ENCODE peak calls at places on chromosomes 3 and 15, in ten cellular contexts. W is GM23338, I is sigmoid colon, O is vagina, K is breast epithelium, G is Panc1, D is K562, X is HL-60, Z is GM12878, A is transverse colon. T is an unnamed sample.

GRCh38 chr3:130429069-130430023 is 83.9 kb downstream of the COL6A5 start:
- DNase-seq in W (peak; percentile 32), I (no peak), O (no peak), K (no peak), G (no peak), D (no peak), X (no peak), Z (no peak), A (no peak), T (no peak)

GRCh38 chr3:79178471-79178870 is 589.3 kb downstream of the ROBO1 start:
- DNase-seq in W (no peak), I (no peak), O (no peak), K (no peak), G (no peak), D (no peak), X (no peak), Z (no peak), A (no peak), T (no peak)

GRCh38 chr3:188583476-188584161 is 429.7 kb downstream of the LPP start:
- DNase-seq in W (no peak), I (no peak), O (no peak), K (no peak), G (no peak), D (no peak), X (no peak), Z (no peak), A (peak; percentile 61), T (no peak)

GRCh38 chr15:90642464-90643300 is 74.5 kb upstream of the BLM start:
- DNase-seq in W (peak; percentile 45), I (no peak), O (no peak), K (no peak), G (no peak), D (no peak), X (no peak), Z (no peak), A (no peak), T (no peak)

GRCh38 chr3:42262525-42262924 is 3.5 kb downstream of the CCK start:
- DNase-seq in W (no peak), I (no peak), O (no peak), K (no peak), G (no peak), D (no peak), X (no peak), Z (no peak), A (no peak), T (no peak)

GRCh38 chr3:132029182-132029902 is 5.5 kb downstream of the CPNE4 start:
- DNase-seq in W (peak; percentile 98), I (peak; percentile 75), O (no peak), K (peak; percentile 78), G (peak; percentile 54), D (peak; percentile 78), X (peak; percentile 34), Z (no peak), A (peak; percentile 74), T (peak; percentile 88)

GRCh38 chr3:5186854-5187151 is 704 bp upstream of the EDEM1 start:
- DNase-seq in W (peak; percentile 37), I (no peak), O (no peak), K (no peak), G (no peak), D (peak; percentile 47), X (no peak), Z (no peak), A (no peak), T (no peak)

GRCh38 chr15:78358114-78358513 is 18.0 kb downstream of the CRABP1 start:
- DNase-seq in W (peak; percentile 70), I (no peak), O (no peak), K (no peak), G (no peak), D (no peak), X (no peak), Z (no peak), A (no peak), T (no peak)

GRCh38 chr15:70272565-70273355 is 175.0 kb upstream of the TLE3 start:
- DNase-seq in W (no peak), I (peak; percentile 40), O (no peak), K (no peak), G (no peak), D (no peak), X (no peak), Z (no peak), A (no peak), T (no peak)

GRCh38 chr3:45552773-45553371 is 41.7 kb upstream of the LIMD1 start:
- DNase-seq in W (no peak), I (no peak), O (no peak), K (no peak), G (no peak), D (no peak), X (no peak), Z (no peak), A (no peak), T (no peak)

GRCh38 chr15:39643747-39644520 is 63.1 kb downstream of the THBS1 start:
- DNase-seq in W (no peak), I (no peak), O (no peak), K (no peak), G (no peak), D (no peak), X (no peak), Z (no peak), A (no peak), T (no peak)

GRCh38 chr15:77614251-77614806 is 18.4 kb downstream of the LINGO1 start:
- DNase-seq in W (no peak), I (no peak), O (no peak), K (no peak), G (no peak), D (no peak), X (no peak), Z (no peak), A (no peak), T (no peak)

GRCh38 chr3:125116311-125117069 is 60.7 kb upstream of the HEG1 start:
- DNase-seq in W (no peak), I (no peak), O (no peak), K (peak; percentile 72), G (no peak), D (no peak), X (no peak), Z (no peak), A (no peak), T (no peak)

GRCh38 chr3:121436074-121436473 is 109.7 kb downstream of the POLQ start:
- DNase-seq in W (no peak), I (no peak), O (no peak), K (no peak), G (no peak), D (no peak), X (no peak), Z (no peak), A (no peak), T (no peak)

GRCh38 chr3:17645074-17645698 is 97.2 kb downstream of the TBC1D5 start:
- DNase-seq in W (peak; percentile 86), I (no peak), O (no peak), K (no peak), G (peak; percentile 32), D (peak; percentile 75), X (peak; percentile 7), Z (no peak), A (no peak), T (no peak)

GRCh38 chr15:34679326-34679725 is 75.5 kb downstream of the GJD2 start:
- DNase-seq in W (no peak), I (no peak), O (no peak), K (no peak), G (no peak), D (no peak), X (no peak), Z (no peak), A (no peak), T (no peak)

GRCh38 chr15:71458089-71458660 is 342.9 kb downstream of the THSD4 start:
- DNase-seq in W (no peak), I (no peak), O (no peak), K (no peak), G (no peak), D (no peak), X (no peak), Z (no peak), A (no peak), T (no peak)

GRCh38 chr3:31452495-31453106 is 80.1 kb upstream of the STT3B start:
- DNase-seq in W (no peak), I (no peak), O (no peak), K (no peak), G (no peak), D (peak; percentile 63), X (no peak), Z (no peak), A (peak; percentile 34), T (no peak)

GRCh38 chr3:57158813-57159678 is 6.1 kb downstream of the IL17RD start:
- DNase-seq in W (peak; percentile 79), I (no peak), O (no peak), K (no peak), G (no peak), D (no peak), X (no peak), Z (no peak), A (no peak), T (no peak)
- TF ChIP-seq POLR2AphosphoS5 in W (peak; percentile 22), I (no peak), O (peak; percentile 14), K (no peak), G (no peak), D (no peak), X (no peak), Z (no peak), A (no peak), T (no peak)

GRCh38 chr3:71785594-71786472 is 885 bp upstream of the PROK2 start:
- DNase-seq in W (peak; percentile 35), I (no peak), O (no peak), K (no peak), G (no peak), D (no peak), X (no peak), Z (no peak), A (no peak), T (no peak)
- H3K4me3 ChIP-seq in W (peak overlapping the region; percentile 57), I (no peak overlapping the region), O (peak overlapping the region; percentile 24), K (peak overlapping the region; percentile 37), G (no peak overlapping the region), D (no peak overlapping the region), X (peak overlapping the region; percentile 77), Z (no peak overlapping the region), A (peak overlapping the region; percentile 50), T (peak overlapping the region; percentile 48)

GRCh38 chr3:126582286-126582685 is 23.6 kb upstream of the C3orf22 start:
- DNase-seq in W (no peak), I (no peak), O (no peak), K (no peak), G (no peak), D (no peak), X (no peak), Z (no peak), A (no peak), T (no peak)
- TF ChIP-seq POLR2AphosphoS5 in W (no peak), I (no peak), O (no peak), K (no peak), G (no peak), D (no peak), X (no peak), Z (no peak), A (no peak), T (no peak)

GRCh38 chr3:195147649-195148121 is 123.3 kb downstream of the XXYLT1 start:
- DNase-seq in W (no peak), I (peak; percentile 88), O (no peak), K (no peak), G (peak; percentile 22), D (no peak), X (no peak), Z (peak; percentile 91), A (peak; percentile 65), T (peak; percentile 83)
- H3K4me3 ChIP-seq in W (no peak overlapping the region), I (peak overlapping the region; percentile 10), O (no peak overlapping the region), K (no peak overlapping the region), G (peak overlapping the region; percentile 8), D (no peak overlapping the region), X (no peak overlapping the region), Z (peak overlapping the region; percentile 93), A (peak overlapping the region; percentile 30), T (peak overlapping the region; percentile 28)